ENCODE peak calls at places on chromosomes 6 and 20, in seven cellular contexts. E is thoracic aorta, U is foreskin fibroblast, H is heart right ventricle, J is tibial artery, Z is H1, G is GM10248. P is an unnamed sample.
A peak's percentile ranks its signal among the peaks of the same experiment; 100 is the strongest.

GRCh38 chr20:19024296-19025035 is 188.0 kb upstream of the SLC24A3 start:
- DNase-seq in E (no peak), U (no peak), H (no peak), J (no peak), Z (peak; percentile 30), G (no peak), P (no peak)

GRCh38 chr20:63258826-63259225 is 4.6 kb upstream of the NKAIN4 start:
- DNase-seq in E (no peak), U (no peak), H (no peak), J (no peak), Z (no peak), G (no peak), P (no peak)

GRCh38 chr6:106159531-106159940 is 73.4 kb downstream of the PRDM1 start:
- DNase-seq in E (no peak), U (peak; percentile 88), H (no peak), J (no peak), Z (no peak), G (no peak), P (no peak)

GRCh38 chr6:149127212-149127611 is 190.3 kb upstream of the TAB2 start:
- DNase-seq in E (no peak), U (peak; percentile 41), H (no peak), J (no peak), Z (no peak), G (no peak), P (no peak)

GRCh38 chr20:9035129-9035528 is 33.8 kb upstream of the PLCB4 start:
- DNase-seq in E (no peak), U (peak; percentile 89), H (no peak), J (peak; percentile 41), Z (no peak), G (no peak), P (no peak)

GRCh38 chr6:70413829-70414494 is 654 bp downstream of the FAM135A start:
- DNase-seq in E (no peak), U (no peak), H (no peak), J (no peak), Z (no peak), G (peak; percentile 14), P (no peak)

GRCh38 chr20:36836591-36837329 is 39.2 kb upstream of the TLDC2 start:
- DNase-seq in E (no peak), U (peak; percentile 56), H (peak; percentile 57), J (no peak), Z (peak; percentile 87), G (peak; percentile 74), P (no peak)

GRCh38 chr6:122692175-122692598 is 82.0 kb downstream of the PKIB start:
- DNase-seq in E (no peak), U (no peak), H (no peak), J (no peak), Z (no peak), G (no peak), P (no peak)

GRCh38 chr20:23136893-23137745 is 51.0 kb upstream of the CD93 start:
- DNase-seq in E (no peak), U (no peak), H (no peak), J (peak; percentile 15), Z (no peak), G (no peak), P (no peak)

GRCh38 chr6:111015656-111016190 is 33.9 kb downstream of the RPF2 start:
- DNase-seq in E (no peak), U (no peak), H (no peak), J (no peak), Z (no peak), G (no peak), P (no peak)

GRCh38 chr20:38083338-38084048 is 49.9 kb downstream of the RPRD1B start:
- DNase-seq in E (no peak), U (no peak), H (no peak), J (no peak), Z (no peak), G (no peak), P (no peak)

GRCh38 chr6:163955131-163955530 is 540.6 kb downstream of the QKI start:
- DNase-seq in E (no peak), U (peak; percentile 60), H (no peak), J (no peak), Z (no peak), G (no peak), P (no peak)

GRCh38 chr6:53240763-53241162 is 92.1 kb upstream of the GCM1 start:
- DNase-seq in E (no peak), U (no peak), H (no peak), J (no peak), Z (no peak), G (no peak), P (no peak)

GRCh38 chr6:150992682-150993081 is 127.2 kb downstream of the MTHFD1L start:
- DNase-seq in E (no peak), U (peak; percentile 52), H (no peak), J (no peak), Z (no peak), G (no peak), P (no peak)

DNA sequence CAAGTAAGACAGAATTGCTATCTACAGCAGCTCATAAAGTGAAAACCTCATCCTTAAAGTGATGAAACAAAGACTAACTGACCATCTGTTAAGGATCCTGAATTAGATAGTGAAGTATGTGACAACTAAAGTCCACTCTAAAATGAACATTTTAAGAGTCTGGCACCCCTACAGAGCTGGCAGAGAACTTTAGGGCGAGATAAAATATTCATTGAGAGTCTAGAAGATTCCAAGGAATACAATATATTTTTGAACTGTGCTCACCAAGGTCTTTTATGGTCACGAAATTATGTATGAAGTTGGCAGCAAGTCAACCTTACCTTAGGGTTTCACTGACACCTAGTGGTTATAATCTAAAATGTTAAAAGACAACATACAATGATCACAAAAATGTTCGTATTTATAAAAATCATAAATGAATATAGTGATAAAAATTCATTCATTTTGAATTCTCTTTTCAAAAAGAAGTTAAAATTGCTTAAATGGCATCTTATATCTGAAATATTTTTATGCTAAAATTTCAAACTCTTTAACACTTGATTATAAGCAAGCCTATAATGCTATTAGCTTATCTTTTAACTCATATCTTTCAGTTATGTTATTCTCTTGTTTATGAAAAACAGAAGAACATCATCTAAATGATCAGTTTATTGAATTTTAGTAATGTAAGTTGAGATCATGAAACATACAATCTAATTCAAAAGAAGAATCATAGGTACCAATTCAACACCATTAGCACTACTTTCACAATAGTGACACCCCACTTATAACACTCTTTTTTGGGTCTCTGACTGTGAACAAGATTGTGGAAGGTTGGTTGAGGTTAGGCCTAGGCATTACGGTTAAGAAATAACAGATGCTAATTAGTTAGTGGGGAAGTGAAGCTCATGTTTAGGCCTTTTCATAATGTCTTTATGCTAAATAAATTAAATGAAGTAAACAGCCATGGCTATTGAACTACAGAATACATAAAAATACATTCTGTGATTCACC is 27.5 kb downstream of the RSPH3 start:
- DNase-seq in E (no peak), U (peak; percentile 17), H (no peak), J (no peak), Z (no peak), G (peak; percentile 47), P (no peak)
- TF ChIP-seq CTCF in E (peak; percentile 47), U (no peak), H (peak; percentile 36), J (peak; percentile 49), Z (peak; percentile 20), G (peak; percentile 39), P (peak; percentile 80)

GRCh38 chr6:112667427-112667826 is 320.3 kb downstream of the RFPL4B start:
- DNase-seq in E (no peak), U (no peak), H (no peak), J (no peak), Z (no peak), G (no peak), P (no peak)

GRCh38 chr6:112660626-112661025 is 313.5 kb downstream of the RFPL4B start:
- DNase-seq in E (no peak), U (no peak), H (no peak), J (no peak), Z (no peak), G (no peak), P (no peak)

GRCh38 chr6:112665114-112665513 is 318.0 kb downstream of the RFPL4B start:
- DNase-seq in E (no peak), U (peak; percentile 57), H (no peak), J (no peak), Z (no peak), G (no peak), P (no peak)

GRCh38 chr6:112663705-112664104 is 316.6 kb downstream of the RFPL4B start:
- DNase-seq in E (no peak), U (no peak), H (no peak), J (no peak), Z (no peak), G (no peak), P (no peak)

GRCh38 chr6:112665815-112666214 is 318.7 kb downstream of the RFPL4B start:
- DNase-seq in E (no peak), U (peak; percentile 55), H (no peak), J (no peak), Z (no peak), G (no peak), P (no peak)
- TF ChIP-seq CTCF in E (no peak), U (no peak), H (no peak), J (no peak), Z (no peak), G (no peak), P (no peak)

DNA sequence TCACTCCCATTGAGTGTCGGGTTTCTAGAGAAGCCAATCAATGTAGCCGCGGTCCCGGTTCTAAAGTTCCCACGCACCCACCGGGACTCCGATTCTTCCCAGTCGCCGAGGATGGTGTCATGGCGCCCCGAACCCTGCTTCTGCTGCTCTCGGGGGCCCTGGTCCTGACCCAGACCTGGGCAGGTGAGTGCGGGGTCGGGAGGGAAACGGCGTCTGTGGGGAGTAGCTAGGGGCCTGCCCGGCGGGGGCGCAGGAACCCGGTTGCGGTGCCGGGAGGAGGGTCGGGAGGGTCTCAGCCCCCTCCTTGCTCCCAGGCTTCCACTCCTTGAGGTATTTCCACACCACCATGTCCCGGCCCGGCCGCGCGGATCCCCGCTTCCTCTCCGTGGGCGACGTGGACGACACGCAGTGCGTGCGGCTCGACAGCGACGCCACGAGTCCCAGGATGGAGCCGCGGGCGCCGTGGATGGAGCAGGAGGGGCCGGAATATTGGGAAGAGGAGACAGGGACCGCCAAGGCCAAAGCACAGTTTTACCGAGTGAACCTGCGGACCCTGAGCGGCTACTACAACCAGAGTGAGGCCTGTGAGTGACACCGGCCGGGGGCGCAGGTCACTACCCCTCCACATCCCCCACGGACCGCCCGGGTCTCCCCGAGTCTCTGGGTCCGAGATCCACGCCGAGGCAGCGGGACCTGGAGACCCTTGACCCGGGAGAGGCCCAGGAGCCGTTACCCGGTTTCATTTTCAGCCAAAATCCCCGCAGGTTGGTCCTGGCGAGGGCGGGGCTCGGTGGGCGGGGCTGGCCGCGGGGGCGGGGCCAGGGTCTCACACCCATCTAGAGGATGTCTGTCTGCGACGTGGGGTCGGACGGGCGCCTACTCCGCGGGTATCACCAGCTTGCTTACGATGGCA is 35.2 kb upstream of the HLA-G start:
- DNase-seq in E (peak; percentile 7), U (peak; percentile 35), H (peak; percentile 74), J (peak; percentile 61), Z (peak; percentile 92), G (peak; percentile 76), P (no peak)
- TF ChIP-seq CTCF in E (peak; percentile 77), U (peak; percentile 54), H (peak; percentile 37), J (peak; percentile 62), Z (peak; percentile 21), G (peak; percentile 39), P (peak; percentile 36)

DNA sequence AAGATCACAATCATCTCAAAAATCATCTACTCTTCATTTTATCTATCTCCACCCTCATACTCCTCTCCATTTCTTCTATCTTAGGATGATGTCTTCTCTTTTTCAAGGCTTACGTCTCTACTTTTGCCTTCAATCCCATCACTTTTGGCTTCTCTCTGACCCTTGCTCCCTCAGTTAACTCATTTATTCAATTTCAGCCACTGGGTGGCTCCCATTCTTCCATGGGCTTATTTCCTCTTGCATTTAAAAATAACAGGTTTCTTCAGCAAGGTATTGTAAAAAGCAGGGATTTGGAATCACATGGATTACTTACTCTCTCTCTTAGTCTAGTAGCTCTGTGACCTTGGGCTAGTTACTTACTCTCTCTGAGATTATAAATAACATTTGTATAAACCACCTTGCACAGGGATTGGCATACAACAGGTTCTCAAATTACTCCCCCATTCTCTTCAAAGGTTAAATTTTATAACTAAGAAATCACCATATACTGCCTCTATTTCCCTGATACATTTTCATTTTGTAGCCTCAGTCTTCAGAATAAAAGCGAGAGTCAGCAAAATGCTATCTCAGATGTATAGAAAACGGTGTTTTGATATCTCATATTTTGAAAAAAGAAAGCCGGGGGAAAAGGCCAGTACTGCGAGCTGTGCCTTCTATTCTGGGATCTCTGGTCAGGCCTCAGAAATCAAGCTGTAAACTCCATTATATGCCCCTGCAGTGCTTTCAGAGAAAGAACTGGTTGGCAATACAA is 5.5 kb downstream of the ZSCAN12 start:
- DNase-seq in E (no peak), U (no peak), H (no peak), J (no peak), Z (no peak), G (no peak), P (no peak)
- TF ChIP-seq CTCF in E (no peak), U (peak; percentile 32), H (no peak), J (no peak), Z (peak; percentile 29), G (peak; percentile 1), P (peak; percentile 38)